ENCODE peak calls at places on chromosomes 2 and 18, in six cellular contexts. A, K, D, H, T and G are unnamed samples. For H3K4me1, the result is how much of the 10 kb centered on the place peaks cover.

GRCh38 chr2:23465138-23465537 is 80.2 kb downstream of the KLHL29 start:
- DNase-seq in A (peak), K (no peak), D (no peak), H (no peak), T (no peak), G (no peak)

GRCh38 chr2:109470121-109470921 is 143.4 kb downstream of the SEPTIN10 start:
- DNase-seq in A (peak), K (peak), D (no peak), H (peak), T (peak), G (no peak)

GRCh38 chr18:11251891-11252270 is 102.5 kb upstream of the PIEZO2 start:
- DNase-seq in A (no peak), K (no peak), D (no peak), H (peak), T (no peak), G (no peak)

GRCh38 chr2:238903141-238903540 is 55.3 kb downstream of the TWIST2 start:
- DNase-seq in A (no peak), K (no peak), D (no peak), H (no peak), T (no peak), G (no peak)

GRCh38 chr2:234861841-234862735 is 89.7 kb upstream of the SH3BP4 start:
- DNase-seq in A (no peak), K (no peak), D (no peak), H (no peak), T (no peak), G (no peak)

GRCh38 chr18:12246849-12247808 is 7.0 kb upstream of the CIDEA start:
- DNase-seq in A (peak), K (peak), D (peak), H (no peak), T (no peak), G (no peak)

GRCh38 chr2:106105151-106105922 is 88.8 kb downstream of the UXS1 start:
- DNase-seq in A (no peak), K (no peak), D (no peak), H (no peak), T (no peak), G (no peak)

GRCh38 chr2:71609958-71610357 is 156.6 kb downstream of the DYSF start:
- DNase-seq in A (no peak), K (no peak), D (no peak), H (peak), T (no peak), G (no peak)

GRCh38 chr2:200609027-200609614 is 23.3 kb downstream of the AOX1 start:
- DNase-seq in A (no peak), K (no peak), D (no peak), H (peak), T (no peak), G (no peak)

GRCh38 chr2:11617527-11617926 is 52.5 kb downstream of the NTSR2 start:
- DNase-seq in A (no peak), K (no peak), D (no peak), H (no peak), T (no peak), G (no peak)

GRCh38 chr2:189406612-189407011 is 34.7 kb upstream of the WDR75 start:
- DNase-seq in A (no peak), K (no peak), D (no peak), H (no peak), T (no peak), G (no peak)

GRCh38 chr2:189408294-189408693 is 33.0 kb upstream of the WDR75 start:
- DNase-seq in A (no peak), K (no peak), D (no peak), H (no peak), T (no peak), G (no peak)

GRCh38 chr2:189407944-189408209 is 33.4 kb upstream of the WDR75 start:
- DNase-seq in A (no peak), K (no peak), D (no peak), H (no peak), T (no peak), G (no peak)

GRCh38 chr2:189409136-189409535 is 32.1 kb upstream of the WDR75 start:
- DNase-seq in A (no peak), K (no peak), D (no peak), H (peak), T (no peak), G (no peak)

GRCh38 chr2:189407161-189407943 is 33.9 kb upstream of the WDR75 start:
- DNase-seq in A (no peak), K (no peak), D (no peak), H (peak), T (no peak), G (no peak)
- H3K4me3 ChIP-seq in A (no peak), K (no peak), D (no peak), H (peak), T (no peak), G (no peak)

DNA sequence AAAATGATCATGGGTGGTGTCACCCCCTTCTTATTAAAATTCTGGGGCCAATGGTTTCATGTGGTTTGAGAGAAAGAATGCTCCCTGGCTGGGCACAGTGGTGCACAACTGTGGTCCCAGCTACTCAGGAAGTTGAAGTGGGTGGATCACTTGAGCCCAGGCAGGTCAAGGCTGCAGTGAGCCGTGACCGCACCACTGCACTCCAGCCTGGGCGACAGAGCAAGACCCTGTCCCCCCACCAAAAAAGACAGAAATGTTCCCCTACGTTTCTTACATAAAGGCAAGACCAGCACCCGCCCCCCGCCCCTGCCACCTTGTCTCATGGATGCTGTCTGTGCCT is 53.0 kb upstream of the ID2 start:
- DNase-seq in A (no peak), K (no peak), D (no peak), H (no peak), T (no peak), G (no peak)
- H3K4me1 ChIP-seq in A (under half), K (under half), D (half or more), H (under half), T (under half), G (under half)

GRCh38 chr2:172381275-172381608 is 46.1 kb upstream of the ITGA6 start:
- DNase-seq in A (no peak), K (no peak), D (no peak), H (no peak), T (no peak), G (no peak)
- TF ChIP-seq CTCF in A (no peak), K (no peak), D (no peak), H (no peak), T (no peak), G (no peak)

DNA sequence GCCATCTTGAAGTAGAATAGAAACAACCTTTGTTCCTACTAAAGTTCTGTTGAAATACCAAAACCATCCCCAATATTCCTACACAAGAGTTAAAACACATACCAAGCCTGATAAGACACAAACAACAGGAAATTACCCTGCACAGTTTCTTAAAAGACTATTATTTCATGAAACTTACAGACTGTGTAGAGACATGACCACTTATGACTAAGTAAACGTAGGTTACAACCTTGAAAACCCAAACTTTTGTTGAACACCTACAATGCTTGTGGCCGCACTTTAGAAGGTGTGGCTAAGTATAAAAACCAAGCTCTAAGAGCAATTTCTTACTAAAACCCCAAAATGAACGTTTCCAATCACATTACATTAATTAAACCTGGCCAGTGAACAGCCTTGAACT is 2.0 kb downstream of the SMAD2 start:
- DNase-seq in A (no peak), K (no peak), D (no peak), H (peak), T (no peak), G (no peak)
- H3K4me3 ChIP-seq in A (peak), K (no peak), D (peak), H (peak), T (no peak), G (no peak)